ENCODE peak calls at places on chromosomes 16 and 17, in nine cellular contexts. S, A, K, W, Q, U, N, J and T are unnamed samples.

GRCh38 chr17:2694381-2695242 is 17.0 kb downstream of the CLUH start:
- DNase-seq in S (no peak), A (no peak), K (no peak), W (no peak), Q (no peak), U (no peak), N (peak), J (no peak), T (no peak)

GRCh38 chr17:80125656-80126448 is 21.1 kb downstream of the EIF4A3 start:
- DNase-seq in S (peak), A (no peak), K (no peak), W (peak), Q (peak), U (peak), N (no peak), J (no peak), T (peak)

GRCh38 chr17:43368740-43369506 is 29.9 kb upstream of the ARL4D start:
- DNase-seq in S (peak), A (peak), K (no peak), W (peak), Q (no peak), U (peak), N (peak), J (peak), T (peak)

GRCh38 chr16:81703177-81704155 is 75.6 kb upstream of the PLCG2 start:
- DNase-seq in S (peak), A (no peak), K (no peak), W (peak), Q (peak), U (peak), N (no peak), J (no peak), T (peak)

GRCh38 chr17:79997004-79997673 is 38.5 kb downstream of the TBC1D16 start:
- DNase-seq in S (peak), A (no peak), K (no peak), W (peak), Q (no peak), U (no peak), N (no peak), J (peak), T (no peak)

GRCh38 chr17:58318065-58318481 is 10.5 kb downstream of the TSPOAP1 start:
- DNase-seq in S (no peak), A (no peak), K (no peak), W (no peak), Q (no peak), U (no peak), N (no peak), J (peak), T (no peak)

GRCh38 chr17:79583475-79583874 is 27.4 kb downstream of the RBFOX3 start:
- DNase-seq in S (no peak), A (no peak), K (no peak), W (no peak), Q (no peak), U (no peak), N (no peak), J (no peak), T (no peak)

GRCh38 chr17:72592242-72592966 is 471.6 kb downstream of the SOX9 start:
- DNase-seq in S (peak), A (peak), K (peak), W (peak), Q (no peak), U (peak), N (peak), J (peak), T (peak)

GRCh38 chr17:59634632-59635561 is 15.2 kb downstream of the CLTC start:
- DNase-seq in S (peak), A (no peak), K (no peak), W (peak), Q (no peak), U (peak), N (no peak), J (no peak), T (no peak)

GRCh38 chr16:79188115-79188779 is 412.3 kb downstream of the MAF start:
- DNase-seq in S (no peak), A (no peak), K (no peak), W (no peak), Q (no peak), U (no peak), N (no peak), J (no peak), T (no peak)

GRCh38 chr16:53115773-53116172 is 61.0 kb downstream of the CHD9 start:
- DNase-seq in S (no peak), A (no peak), K (no peak), W (no peak), Q (no peak), U (no peak), N (no peak), J (no peak), T (no peak)

GRCh38 chr17:31509095-31509804 is 117.8 kb downstream of the RAB11FIP4 start:
- DNase-seq in S (no peak), A (no peak), K (no peak), W (no peak), Q (no peak), U (no peak), N (no peak), J (peak), T (no peak)

GRCh38 chr16:87956771-87957279 is 5.6 kb downstream of the BANP start:
- DNase-seq in S (peak), A (no peak), K (no peak), W (peak), Q (no peak), U (peak), N (no peak), J (peak), T (peak)

GRCh38 chr17:76735586-76736348 is 1.4 kb downstream of the SRSF2 start:
- DNase-seq in S (no peak), A (no peak), K (no peak), W (no peak), Q (no peak), U (no peak), N (no peak), J (no peak), T (peak)

GRCh38 chr17:40458001-40458791 is 14.9 kb downstream of the IGFBP4 start:
- DNase-seq in S (peak), A (no peak), K (no peak), W (no peak), Q (no peak), U (peak), N (no peak), J (no peak), T (peak)

GRCh38 chr17:77884967-77885641 is 73.4 kb upstream of the TNRC6C start:
- DNase-seq in S (no peak), A (peak), K (no peak), W (no peak), Q (no peak), U (no peak), N (no peak), J (no peak), T (no peak)

GRCh38 chr17:80364091-80364691 is 50.8 kb upstream of the ENDOV start:
- DNase-seq in S (peak), A (no peak), K (no peak), W (peak), Q (no peak), U (peak), N (no peak), J (no peak), T (peak)

GRCh38 chr17:32286518-32286900 is 20.9 kb downstream of the RHBDL3 start:
- DNase-seq in S (peak), A (no peak), K (no peak), W (no peak), Q (no peak), U (no peak), N (no peak), J (no peak), T (no peak)

GRCh38 chr17:39195568-39196160 is 1.8 kb downstream of the CACNB1 start:
- DNase-seq in S (no peak), A (no peak), K (no peak), W (no peak), Q (no peak), U (no peak), N (peak), J (no peak), T (peak)

GRCh38 chr17:62703776-62704380 is 76.4 kb downstream of the MRC2 start:
- DNase-seq in S (peak), A (peak), K (peak), W (peak), Q (no peak), U (peak), N (peak), J (peak), T (peak)